ENCODE peak calls at places on chromosomes 6 and 20, in six cellular contexts. S is spleen, O is upper lobe of right lung, W is vagina, H is heart left ventricle, X is adrenal gland. F is an unnamed sample.

GRCh38 chr20:23361108-23361650 is 803 bp upstream of the GZF1 start:
- DNase-seq in S (no peak), O (no peak), W (no peak), H (no peak), X (peak; percentile 71), F (no peak)

GRCh38 chr20:48150568-48150967 is 365.3 kb upstream of the SULF2 start:
- DNase-seq in S (no peak), O (no peak), W (no peak), H (no peak), X (no peak), F (no peak)

GRCh38 chr20:24503352-24503931 is 34.0 kb downstream of the SYNDIG1 start:
- DNase-seq in S (no peak), O (no peak), W (no peak), H (peak; percentile 88), X (peak; percentile 24), F (peak; percentile 72)

GRCh38 chr6:145904391-145904790 is 59.8 kb downstream of the SHPRH start:
- DNase-seq in S (no peak), O (no peak), W (no peak), H (no peak), X (no peak), F (no peak)

GRCh38 chr6:71544028-71544427 is 255.4 kb downstream of the OGFRL1 start:
- DNase-seq in S (no peak), O (no peak), W (no peak), H (no peak), X (no peak), F (no peak)

GRCh38 chr6:158002951-158003853 is 21.5 kb downstream of the SYNJ2 start:
- DNase-seq in S (peak; percentile 48), O (no peak), W (no peak), H (peak; percentile 72), X (peak; percentile 41), F (peak; percentile 92)

GRCh38 chr6:48825501-48826317 is 637.3 kb downstream of the MMUT start:
- DNase-seq in S (no peak), O (no peak), W (no peak), H (no peak), X (no peak), F (no peak)

GRCh38 chr6:27129095-27129815 is 118.2 kb upstream of the PRSS16 start:
- DNase-seq in S (no peak), O (no peak), W (no peak), H (no peak), X (no peak), F (no peak)

GRCh38 chr20:38242848-38243449 is 17.6 kb downstream of the KIAA1755 start:
- DNase-seq in S (peak; percentile 34), O (peak; percentile 7), W (no peak), H (no peak), X (no peak), F (no peak)
- TF ChIP-seq CTCF in S (peak; percentile 36), O (peak; percentile 22), W (no peak), H (peak; percentile 23), X (no peak), F (peak; percentile 38)

GRCh38 chr20:34915749-34916455 is 39.5 kb downstream of the ACSS2 start:
- DNase-seq in S (no peak), O (no peak), W (no peak), H (no peak), X (no peak), F (no peak)
- H3K27ac ChIP-seq in S (no peak overlapping the region), O (no peak overlapping the region), W (no peak overlapping the region), H (no peak overlapping the region), X (no peak overlapping the region), F (peak overlapping the region; percentile 63)

GRCh38 chr6:21354805-21355238 is 238.7 kb upstream of the SOX4 start:
- DNase-seq in S (no peak), O (no peak), W (no peak), H (no peak), X (no peak), F (no peak)

GRCh38 chr6:21359926-21360325 is 233.6 kb upstream of the SOX4 start:
- DNase-seq in S (no peak), O (no peak), W (no peak), H (no peak), X (no peak), F (no peak)

GRCh38 chr6:21357262-21357661 is 236.3 kb upstream of the SOX4 start:
- DNase-seq in S (no peak), O (no peak), W (no peak), H (no peak), X (no peak), F (no peak)

GRCh38 chr6:21355638-21356037 is 237.9 kb upstream of the SOX4 start:
- DNase-seq in S (no peak), O (no peak), W (no peak), H (no peak), X (no peak), F (no peak)

GRCh38 chr6:21360353-21360752 is 233.2 kb upstream of the SOX4 start:
- DNase-seq in S (no peak), O (no peak), W (no peak), H (no peak), X (no peak), F (no peak)
- TF ChIP-seq CTCF in S (no peak), O (no peak), W (no peak), H (no peak), X (no peak), F (no peak)

GRCh38 chr6:101539510-101540245 is 146.2 kb downstream of the GRIK2 start:
- DNase-seq in S (no peak), O (no peak), W (no peak), H (no peak), X (no peak), F (no peak)
- H3K27ac ChIP-seq in S (no peak overlapping the region), O (no peak overlapping the region), W (no peak overlapping the region), H (no peak overlapping the region), X (no peak overlapping the region), F (no peak overlapping the region)

GRCh38 chr6:10465633-10466499 is 51.0 kb upstream of the TFAP2A start:
- DNase-seq in S (no peak), O (no peak), W (no peak), H (no peak), X (peak; percentile 19), F (no peak)
- TF ChIP-seq CTCF in S (no peak), O (peak; percentile 38), W (no peak), H (peak; percentile 32), X (no peak), F (peak; percentile 40)

GRCh38 chr20:41183391-41183790 is 46.0 kb downstream of the PLCG1 start:
- DNase-seq in S (peak; percentile 51), O (no peak), W (peak; percentile 81), H (no peak), X (no peak), F (peak; percentile 36)
- H3K27ac ChIP-seq in S (no peak overlapping the region), O (no peak overlapping the region), W (no peak overlapping the region), H (no peak overlapping the region), X (no peak overlapping the region), F (no peak overlapping the region)

GRCh38 chr6:28496099-28496779 is 19.4 kb downstream of the GPX6 start:
- DNase-seq in S (no peak), O (no peak), W (no peak), H (no peak), X (no peak), F (no peak)
- TF ChIP-seq CTCF in S (no peak), O (no peak), W (no peak), H (peak; percentile 5), X (no peak), F (no peak)

DNA sequence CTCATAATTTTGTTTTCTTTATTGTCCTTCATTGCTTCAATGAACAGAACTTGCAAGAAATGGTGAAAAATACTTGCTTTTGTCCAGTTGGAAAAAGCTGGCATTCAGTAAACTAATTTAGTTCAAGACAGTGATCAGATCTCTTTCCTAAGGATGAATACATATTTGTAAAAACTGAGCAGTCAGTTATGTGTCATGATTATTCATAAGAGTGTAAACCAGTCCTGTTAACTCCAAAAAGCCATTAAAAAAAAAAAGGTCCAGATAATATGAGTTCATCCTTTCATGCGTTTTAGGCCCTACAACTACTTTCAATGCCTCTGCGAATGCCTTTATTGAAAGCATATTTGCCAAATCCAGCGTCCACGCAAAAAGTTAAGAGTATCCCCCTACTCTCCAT is 609 bp downstream of the PGM3 start:
- DNase-seq in S (no peak), O (no peak), W (no peak), H (no peak), X (no peak), F (no peak)
- H3K27ac ChIP-seq in S (peak overlapping the region; percentile 84), O (peak overlapping the region; percentile 89), W (peak overlapping the region; percentile 74), H (no peak overlapping the region), X (peak overlapping the region; percentile 88), F (peak overlapping the region; percentile 93)

GRCh38 chr20:63642518-63643247 is 10.5 kb downstream of the STMN3 start:
- DNase-seq in S (peak; percentile 91), O (no peak), W (no peak), H (no peak), X (no peak), F (no peak)

GRCh38 chr20:63640086-63640485 is 13.1 kb downstream of the STMN3 start:
- DNase-seq in S (peak; percentile 86), O (no peak), W (no peak), H (no peak), X (no peak), F (no peak)

GRCh38 chr20:63641146-63641791 is 12.0 kb downstream of the STMN3 start:
- DNase-seq in S (peak; percentile 93), O (no peak), W (no peak), H (no peak), X (peak; percentile 68), F (no peak)

GRCh38 chr20:63643499-63643898 is 9.7 kb downstream of the STMN3 start:
- DNase-seq in S (peak; percentile 86), O (no peak), W (no peak), H (no peak), X (no peak), F (no peak)

GRCh38 chr20:63641792-63642517 is 11.3 kb downstream of the STMN3 start:
- DNase-seq in S (peak; percentile 99), O (peak; percentile 97), W (no peak), H (peak; percentile 87), X (peak; percentile 88), F (peak; percentile 70)
- TF ChIP-seq CTCF in S (peak; percentile 74), O (peak; percentile 42), W (no peak), H (peak; percentile 53), X (no peak), F (peak; percentile 44)